ENCODE peak calls at places on chromosomes 13 and 19, in eight cellular contexts. U is DMS153; H is EL; Y is stimulated activated CD4-positive, alpha-beta T cell treated with anti-CD3 and anti-CD28 coated beads, Interleukin-4, amount 100 ng/mL, for 48 hours; B is lung microvascular endothelial cell; W is fibroblast of pulmonary artery; G is HCEC 1CT; Z is Ammon's horn. L is an unnamed sample.

GRCh38 chr19:31545766-31546165 is 196.5 kb upstream of the TSHZ3 start:
- DNase-seq in Y (no peak), W (no peak), G (no peak), B (no peak), Z (no peak), H (no peak), U (no peak), L (no peak)

GRCh38 chr13:97433727-97434416 is at the start of gene RAP2A:
- DNase-seq in B (peak; percentile 97), W (peak; percentile 95), Z (peak; percentile 95), H (peak; percentile 92), G (peak; percentile 93), U (peak; percentile 88), Y (peak; percentile 86), L (peak; percentile 96)

GRCh38 chr13:32243695-32244094 is 71.5 kb downstream of the ZAR1L start:
- DNase-seq in G (no peak), H (no peak), Z (no peak), B (no peak), U (no peak), W (no peak), Y (no peak), L (no peak)

GRCh38 chr19:23283925-23284324 is 33.7 kb upstream of the ZNF724 start:
- DNase-seq in G (peak; percentile 7), W (peak; percentile 38), Z (peak; percentile 35), Y (peak; percentile 44), B (peak; percentile 54), H (peak; percentile 53), U (no peak), L (peak; percentile 10)

GRCh38 chr19:3314962-3315675 is 51.3 kb upstream of the NFIC start:
- DNase-seq in Z (no peak), H (no peak), U (no peak), B (no peak), G (no peak), W (no peak), Y (no peak), L (no peak)

GRCh38 chr19:18526316-18526715 is 4.4 kb upstream of the ELL start:
- DNase-seq in B (no peak), G (no peak), Z (no peak), U (no peak), W (no peak), Y (no peak), H (no peak), L (no peak)

GRCh38 chr19:55581145-55581827 is 638 bp upstream of the ZNF579 start:
- DNase-seq in B (peak; percentile 22), U (no peak), H (peak; percentile 18), Y (no peak), Z (no peak), G (no peak), W (no peak), L (no peak)

GRCh38 chr13:51747438-51748434 is 56.2 kb downstream of the DHRS12 start:
- DNase-seq in Y (no peak), U (no peak), Z (no peak), G (no peak), B (no peak), H (no peak), W (no peak), L (no peak)

GRCh38 chr13:41418027-41418426 is 39.3 kb upstream of the RGCC start:
- DNase-seq in B (no peak), Z (no peak), Y (no peak), G (peak; percentile 88), H (peak; percentile 82), U (no peak), W (peak; percentile 45), L (no peak)

GRCh38 chr19:16828990-16829821 is at the start of gene SIN3B:
- DNase-seq in B (peak; percentile 91), Z (peak; percentile 92), H (peak; percentile 89), W (peak; percentile 89), G (peak; percentile 74), Y (peak; percentile 77), U (peak; percentile 79), L (peak; percentile 70)

GRCh38 chr19:55641376-55642152 is 762 bp downstream of the ZNF580 start:
- DNase-seq in Z (no peak), B (no peak), W (peak; percentile 36), H (peak; percentile 44), G (peak; percentile 30), Y (no peak), U (no peak), L (no peak)

GRCh38 chr19:5627395-5627904 is 4.6 kb downstream of the SAFB start:
- DNase-seq in Z (peak; percentile 77), U (no peak), G (peak; percentile 13), Y (peak; percentile 40), H (peak; percentile 61), B (no peak), W (no peak), L (no peak)

GRCh38 chr13:30576528-30576927 is 41.2 kb upstream of the USPL1 start:
- DNase-seq in H (peak; percentile 68), B (peak; percentile 43), W (peak; percentile 55), U (no peak), G (no peak), Y (peak; percentile 34), Z (peak; percentile 11), L (no peak)

GRCh38 chr19:11881151-11881800 is 6.3 kb upstream of the ZNF69 start:
- DNase-seq in Z (peak; percentile 75), B (peak; percentile 61), Y (peak; percentile 40), W (peak; percentile 73), U (no peak), H (peak; percentile 59), G (peak; percentile 28), L (peak; percentile 61)

GRCh38 chr13:113669231-113669870 is 2.3 kb downstream of the GRK1 start:
- DNase-seq in Z (no peak), G (no peak), W (no peak), Y (no peak), H (no peak), B (no peak), U (no peak), L (no peak)

GRCh38 chr19:34351382-34351802 is 13.6 kb upstream of the GPI start:
- DNase-seq in H (no peak), B (no peak), Y (no peak), U (no peak), W (no peak), G (peak; percentile 24), Z (no peak), L (no peak)

GRCh38 chr13:46668906-46669525 is 116.0 kb downstream of the LRCH1 start:
- DNase-seq in G (no peak), B (no peak), Y (no peak), H (no peak), U (no peak), W (no peak), Z (no peak), L (no peak)

GRCh38 chr13:67996101-67996500 is 766.0 kb upstream of the PCDH9 start:
- DNase-seq in W (no peak), U (no peak), H (no peak), B (no peak), G (no peak), Y (no peak), Z (no peak), L (no peak)